ENCODE peak calls at places on chromosome 2, in seven cellular contexts. S is Peyer's patch; Y is tibial artery; F is psoas muscle; C is CD8-positive, alpha-beta memory T cell; X is left lung; K is cardiac muscle cell. L is an unnamed sample.

GRCh38 chr2:222690564-222691200 is 19.2 kb downstream of the MOGAT1 start:
- DNase-seq in X (peak; percentile 84), Y (peak; percentile 79), S (peak; percentile 76), K (peak; percentile 83), C (peak; percentile 52), F (peak; percentile 67), L (peak; percentile 72)

GRCh38 chr2:174681983-174682577 is 82.2 kb downstream of the CHRNA1 start:
- DNase-seq in X (peak; percentile 90), K (peak; percentile 43), C (peak; percentile 28), Y (peak; percentile 79), S (peak; percentile 65), F (peak; percentile 46), L (peak; percentile 80)

GRCh38 chr2:200335657-200336056 is 29.2 kb downstream of the SPATS2L start:
- DNase-seq in X (no peak), F (no peak), C (no peak), K (no peak), S (no peak), Y (no peak), L (no peak)

GRCh38 chr2:55061534-55062344 is 11.5 kb upstream of the RTN4 start:
- DNase-seq in C (no peak), Y (no peak), X (peak; percentile 49), K (no peak), S (no peak), F (no peak), L (no peak)

GRCh38 chr2:135773917-135774316 is 32.3 kb downstream of the UBXN4 start:
- DNase-seq in C (no peak), X (no peak), K (peak; percentile 36), Y (no peak), S (no peak), F (no peak), L (no peak)

GRCh38 chr2:212147921-212148513 is 390.6 kb downstream of the ERBB4 start:
- DNase-seq in Y (no peak), X (no peak), K (peak; percentile 37), C (no peak), S (no peak), F (no peak), L (no peak)

GRCh38 chr2:231666171-231667095 is 41.9 kb upstream of the PTMA start:
- DNase-seq in K (peak; percentile 95), S (peak; percentile 96), X (peak; percentile 97), C (no peak), Y (peak; percentile 99), F (peak; percentile 95), L (peak; percentile 99)

GRCh38 chr2:46824611-46825010 is 91.0 kb downstream of the MCFD2 start:
- DNase-seq in K (no peak), F (no peak), S (no peak), C (no peak), X (no peak), Y (no peak), L (peak; percentile 15)

GRCh38 chr2:78132391-78133370 is 610.5 kb upstream of the LRRTM4 start:
- DNase-seq in X (no peak), K (no peak), Y (no peak), S (no peak), C (no peak), F (no peak), L (no peak)

GRCh38 chr2:219968685-219969345 is 341.4 kb downstream of the SLC4A3 start:
- DNase-seq in S (no peak), Y (no peak), K (peak; percentile 20), F (no peak), X (no peak), C (no peak), L (peak; percentile 55)

GRCh38 chr2:130799295-130799694 is 37.4 kb upstream of the ARHGEF4 start:
- DNase-seq in C (no peak), Y (no peak), S (no peak), X (no peak), K (no peak), F (no peak), L (no peak)

GRCh38 chr2:70514612-70515055 is 39.0 kb downstream of the TGFA start:
- DNase-seq in C (no peak), X (peak; percentile 83), K (no peak), Y (no peak), F (peak; percentile 22), S (peak; percentile 97), L (no peak)

GRCh38 chr2:70035344-70035844 is 51.9 kb upstream of the PCBP1 start:
- DNase-seq in C (no peak), K (no peak), F (no peak), X (no peak), Y (no peak), S (no peak), L (peak; percentile 59)

GRCh38 chr2:45930396-45930792 is 278.9 kb downstream of the PRKCE start:
- DNase-seq in K (peak; percentile 54), F (no peak), Y (no peak), S (no peak), X (no peak), C (no peak), L (peak; percentile 30)

GRCh38 chr2:112686348-112687217 is 34.2 kb upstream of the NT5DC4 start:
- DNase-seq in Y (no peak), X (no peak), K (no peak), C (no peak), F (no peak), S (no peak), L (no peak)

GRCh38 chr2:85133751-85134254 is 611 bp downstream of the TCF7L1 start:
- DNase-seq in C (no peak), X (peak; percentile 84), K (peak; percentile 64), S (no peak), F (peak; percentile 58), Y (peak; percentile 75), L (peak; percentile 66)

GRCh38 chr2:98460573-98461560 is 16.2 kb downstream of the INPP4A start:
- DNase-seq in Y (no peak), C (peak; percentile 55), K (no peak), X (no peak), F (no peak), S (no peak), L (peak; percentile 26)

GRCh38 chr2:143110759-143111428 is 18.3 kb upstream of the ARHGAP15 start:
- DNase-seq in S (no peak), C (peak; percentile 52), Y (peak; percentile 70), K (peak; percentile 78), X (no peak), F (peak; percentile 23), L (no peak)

GRCh38 chr2:122061206-122061605 is 305.8 kb downstream of the TSN start:
- DNase-seq in C (no peak), S (no peak), X (no peak), F (no peak), Y (no peak), K (no peak), L (no peak)

GRCh38 chr2:842151-842792 is 108.4 kb upstream of the SNTG2 start:
- DNase-seq in F (no peak), X (no peak), K (no peak), Y (no peak), C (no peak), S (no peak), L (no peak)

GRCh38 chr2:127423880-127424279 is 5.7 kb downstream of the PROC start:
- DNase-seq in X (no peak), S (no peak), Y (no peak), K (no peak), C (no peak), F (no peak), L (no peak)

GRCh38 chr2:190126758-190127157 is 64.2 kb upstream of the MSTN start:
- DNase-seq in C (no peak), K (peak; percentile 43), X (no peak), F (no peak), Y (no peak), S (no peak), L (no peak)

GRCh38 chr2:33220533-33220932 is 255.9 kb upstream of the RASGRP3 start:
- DNase-seq in K (peak; percentile 23), Y (no peak), X (no peak), S (no peak), F (no peak), C (no peak), L (no peak)

GRCh38 chr2:218852911-218853667 is 6.5 kb upstream of the WNT6 start:
- DNase-seq in C (peak; percentile 54), X (no peak), K (peak; percentile 79), S (no peak), Y (peak; percentile 63), F (peak; percentile 55), L (peak; percentile 26)

GRCh38 chr2:46002507-46002883 is 294.7 kb upstream of the EPAS1 start:
- DNase-seq in K (peak; percentile 72), X (no peak), F (no peak), Y (no peak), C (no peak), S (no peak), L (no peak)

GRCh38 chr2:224909885-224910517 is 132.3 kb downstream of the DOCK10 start:
- DNase-seq in C (peak; percentile 8), Y (peak; percentile 91), S (no peak), X (no peak), F (peak; percentile 32), K (peak; percentile 91), L (no peak)
- H3K27ac ChIP-seq in C (no peak overlapping the region), Y (peak overlapping the region; percentile 87), S (peak overlapping the region; percentile 28), X (peak overlapping the region; percentile 49), F (no peak overlapping the region), K (no peak overlapping the region), L (no peak overlapping the region)

GRCh38 chr2:74836675-74837401 is 2.9 kb downstream of the HK2 start:
- DNase-seq in K (no peak), X (no peak), S (no peak), C (no peak), Y (peak; percentile 87), F (no peak), L (no peak)

GRCh38 chr2:74833418-74834233 is at the start of gene HK2:
- DNase-seq in C (peak; percentile 70), X (peak; percentile 95), K (peak; percentile 95), S (peak; percentile 92), Y (peak; percentile 94), F (peak; percentile 86), L (peak; percentile 85)

GRCh38 chr2:74835831-74836674 is 2.1 kb downstream of the HK2 start:
- DNase-seq in F (no peak), Y (no peak), S (no peak), X (no peak), K (peak; percentile 64), C (no peak), L (peak; percentile 36)

GRCh38 chr2:74831693-74832530 is 2.0 kb upstream of the HK2 start:
- DNase-seq in Y (no peak), S (no peak), K (peak; percentile 28), F (no peak), X (no peak), C (no peak), L (no peak)

GRCh38 chr2:74834806-74835755 is 1.2 kb downstream of the HK2 start:
- DNase-seq in X (peak; percentile 91), Y (no peak), S (peak; percentile 68), F (peak; percentile 42), C (peak; percentile 40), K (peak; percentile 69), L (peak; percentile 52)
- H3K4me1 ChIP-seq in X (no peaks in the 10 kb centered on the region), Y (no peaks in the 10 kb centered on the region), S (peaks cover 20% of the 10 kb centered on the region), F (peaks cover 19% of the 10 kb centered on the region), C (peaks cover 17% of the 10 kb centered on the region), K (peaks cover 17% of the 10 kb centered on the region), L (peaks cover 24% of the 10 kb centered on the region)

GRCh38 chr2:64594563-64594989 is 59.1 kb downstream of the SERTAD2 start:
- DNase-seq in S (no peak), Y (no peak), C (no peak), K (no peak), F (no peak), X (no peak), L (peak; percentile 63)
- H3K27ac ChIP-seq in S (no peak overlapping the region), Y (no peak overlapping the region), C (no peak overlapping the region), K (no peak overlapping the region), F (no peak overlapping the region), X (no peak overlapping the region), L (peak overlapping the region; percentile 35)

DNA sequence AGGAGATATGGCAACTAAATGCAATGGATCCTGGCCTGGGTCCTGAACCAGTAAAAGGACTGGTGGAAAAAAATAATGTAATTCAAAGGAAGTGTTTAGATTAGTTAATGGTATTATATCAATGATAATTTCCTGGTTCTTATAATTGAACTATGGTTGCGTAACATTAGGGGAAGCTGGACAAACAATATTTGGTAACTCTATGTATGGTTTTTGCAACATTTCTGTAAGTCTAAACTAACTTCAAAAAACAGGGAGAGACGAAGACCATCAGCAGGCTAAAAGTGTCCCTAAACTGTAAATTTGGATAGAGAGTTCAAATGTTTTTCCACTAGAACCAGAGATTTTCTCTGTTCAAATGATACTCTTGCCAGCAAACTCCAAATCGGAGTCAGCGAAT is 36.9 kb downstream of the KLF7 start:
- DNase-seq in K (no peak), X (no peak), S (no peak), C (no peak), Y (no peak), F (no peak), L (no peak)
- H3K4me1 ChIP-seq in K (no peaks in the 10 kb centered on the region), X (peaks cover 7% of the 10 kb centered on the region), S (peaks cover 8% of the 10 kb centered on the region), C (peaks cover 22% of the 10 kb centered on the region), Y (no peaks in the 10 kb centered on the region), F (peaks cover 14% of the 10 kb centered on the region), L (peaks cover 45% of the 10 kb centered on the region)